ENCODE peak calls at places on chromosomes 6 and 20, in four cellular contexts. One of them, this sample, is unnamed.

GRCh38 chr20:37971561-37972127 is 61.6 kb downstream of the TTI1 start:
- DNase-seq in K562: no peak
- DNase-seq in GM12878: no peak
- DNase-seq in WTC11: no peak
- DNase-seq in this sample: no peak

GRCh38 chr6:63821442-63821841 is 185.8 kb downstream of the PHF3 start:
- DNase-seq in K562: no peak
- DNase-seq in GM12878: no peak
- DNase-seq in WTC11: no peak
- DNase-seq in this sample: no peak

GRCh38 chr20:37714973-37715657 is 21.3 kb downstream of the CTNNBL1 start:
- DNase-seq in K562: no peak
- DNase-seq in GM12878: no peak
- DNase-seq in WTC11: no peak
- DNase-seq in this sample: no peak

GRCh38 chr20:47360489-47361267 is 4.2 kb upstream of the ZMYND8 start:
- DNase-seq in K562: peak
- DNase-seq in GM12878: no peak
- DNase-seq in WTC11: peak
- DNase-seq in this sample: peak

GRCh38 chr20:1472556-1473243 is 6.1 kb upstream of the NSFL1C start:
- DNase-seq in K562: no peak
- DNase-seq in GM12878: no peak
- DNase-seq in WTC11: no peak
- DNase-seq in this sample: no peak

GRCh38 chr6:4010682-4011081 is 68.3 kb downstream of the FAM217A start:
- DNase-seq in K562: peak
- DNase-seq in GM12878: no peak
- DNase-seq in WTC11: no peak
- DNase-seq in this sample: peak

GRCh38 chr6:28264834-28265401 is 2.0 kb upstream of the ZSCAN26 start:
- DNase-seq in K562: no peak
- DNase-seq in GM12878: no peak
- DNase-seq in WTC11: no peak
- DNase-seq in this sample: no peak

GRCh38 chr20:9535457-9535856 is 21.1 kb downstream of the LAMP5 start:
- DNase-seq in K562: no peak
- DNase-seq in GM12878: no peak
- DNase-seq in WTC11: no peak
- DNase-seq in this sample: no peak

GRCh38 chr6:10745116-10745515 is 2.5 kb upstream of the TMEM14B start:
- DNase-seq in K562: no peak
- DNase-seq in GM12878: no peak
- DNase-seq in WTC11: no peak
- DNase-seq in this sample: no peak

GRCh38 chr20:47099749-47100515 is 205.3 kb downstream of the EYA2 start:
- DNase-seq in K562: no peak
- DNase-seq in GM12878: no peak
- DNase-seq in WTC11: no peak
- DNase-seq in this sample: no peak

GRCh38 chr20:8542115-8542486 is 410.0 kb downstream of the PLCB1 start:
- DNase-seq in K562: no peak
- DNase-seq in GM12878: no peak
- DNase-seq in WTC11: no peak
- DNase-seq in this sample: no peak

GRCh38 chr6:43798688-43799444 is 28.9 kb downstream of the VEGFA start:
- DNase-seq in K562: peak
- DNase-seq in GM12878: peak
- DNase-seq in WTC11: no peak
- DNase-seq in this sample: peak

GRCh38 chr6:15023448-15023847 is 222.4 kb upstream of the JARID2 start:
- DNase-seq in K562: no peak
- DNase-seq in GM12878: peak
- DNase-seq in WTC11: no peak
- DNase-seq in this sample: no peak

DNA sequence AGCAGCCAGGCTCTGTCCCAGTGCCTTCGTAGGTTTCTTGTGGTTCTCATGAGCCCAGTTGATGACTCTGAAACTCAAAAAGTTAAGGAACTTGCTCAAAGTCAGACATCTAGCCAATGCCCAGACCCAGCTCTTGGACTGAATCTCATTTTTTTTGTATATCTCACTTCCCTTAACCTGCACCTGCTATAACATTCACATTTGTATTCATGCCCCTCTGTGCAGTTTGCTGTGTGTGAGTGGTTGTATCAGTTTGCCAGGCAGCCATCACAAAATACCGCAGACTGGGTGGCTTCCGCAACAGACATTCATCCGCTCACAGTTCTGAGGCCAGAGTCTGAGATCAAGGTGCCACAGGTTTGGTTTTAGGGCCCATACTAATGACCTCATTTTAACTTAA is 49.9 kb downstream of the IPCEF1 start:
- DNase-seq in K562: no peak
- DNase-seq in GM12878: peak
- DNase-seq in WTC11: no peak
- DNase-seq in this sample: no peak
- TF ChIP-seq NR2C2 in K562: no peak
- TF ChIP-seq NR2C2 in GM12878: no peak
- TF ChIP-seq NR2C2 in WTC11: no peak
- TF ChIP-seq NR2C2 in this sample: no peak

DNA sequence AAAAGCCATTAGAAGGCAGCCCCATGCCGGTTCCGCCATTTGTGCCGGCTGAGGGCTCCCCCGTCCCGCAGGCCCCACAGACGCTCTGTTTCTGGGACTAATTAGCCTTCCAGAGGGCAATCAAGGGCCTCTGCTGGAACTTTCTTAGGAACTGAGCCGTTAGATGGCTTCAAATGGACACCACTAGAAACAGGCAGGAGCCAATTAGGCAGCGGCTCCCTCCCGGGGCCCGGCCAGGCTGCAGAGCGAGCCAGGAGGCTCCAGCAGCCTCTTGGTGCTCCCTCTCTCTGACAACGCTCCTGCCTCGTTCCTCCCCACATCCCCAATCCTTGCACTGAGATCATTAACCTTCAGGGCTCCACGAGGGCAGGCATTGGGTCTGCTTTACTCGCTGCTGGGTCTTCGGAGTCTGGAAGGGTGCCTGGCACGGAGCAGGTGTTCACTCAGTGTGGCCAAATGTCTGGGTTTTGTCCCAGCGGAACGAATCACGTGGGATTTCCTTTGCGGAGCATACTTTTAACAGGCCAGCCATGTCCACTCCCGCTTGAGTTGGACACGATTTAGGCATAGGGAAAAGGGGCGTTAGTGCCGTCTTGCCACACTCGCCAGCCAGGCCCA is 98.3 kb downstream of the TMEM242 start:
- DNase-seq in K562: no peak
- DNase-seq in GM12878: no peak
- DNase-seq in WTC11: no peak
- DNase-seq in this sample: no peak
- TF ChIP-seq NR2C2 in K562: no peak
- TF ChIP-seq NR2C2 in GM12878: no peak
- TF ChIP-seq NR2C2 in WTC11: no peak
- TF ChIP-seq NR2C2 in this sample: no peak

GRCh38 chr6:170514908-170515307 is 38.2 kb downstream of the PSMB1 start:
- DNase-seq in K562: no peak
- DNase-seq in GM12878: no peak
- DNase-seq in WTC11: no peak
- DNase-seq in this sample: no peak

GRCh38 chr6:170522565-170523183 is 30.4 kb downstream of the PSMB1 start:
- DNase-seq in K562: no peak
- DNase-seq in GM12878: no peak
- DNase-seq in WTC11: peak
- DNase-seq in this sample: no peak

GRCh38 chr6:170512249-170512648 is 40.9 kb downstream of the PSMB1 start:
- DNase-seq in K562: no peak
- DNase-seq in GM12878: no peak
- DNase-seq in WTC11: no peak
- DNase-seq in this sample: no peak

GRCh38 chr6:170516783-170517616 is 36.1 kb downstream of the PSMB1 start:
- DNase-seq in K562: peak
- DNase-seq in GM12878: no peak
- DNase-seq in WTC11: peak
- DNase-seq in this sample: peak
- TF ChIP-seq NR2C2 in K562: no peak
- TF ChIP-seq NR2C2 in GM12878: no peak
- TF ChIP-seq NR2C2 in WTC11: no peak
- TF ChIP-seq NR2C2 in this sample: no peak

GRCh38 chr6:40049128-40049527 is 114.9 kb upstream of the MOCS1 start:
- DNase-seq in K562: no peak
- DNase-seq in GM12878: no peak
- DNase-seq in WTC11: no peak
- DNase-seq in this sample: no peak
- TF ChIP-seq NR2C2 in K562: no peak
- TF ChIP-seq NR2C2 in GM12878: no peak
- TF ChIP-seq NR2C2 in WTC11: no peak
- TF ChIP-seq NR2C2 in this sample: no peak

GRCh38 chr6:42545226-42545773 is 18.5 kb upstream of the UBR2 start:
- DNase-seq in K562: no peak
- DNase-seq in GM12878: no peak
- DNase-seq in WTC11: no peak
- DNase-seq in this sample: no peak
- TF ChIP-seq NR2C2 in K562: no peak
- TF ChIP-seq NR2C2 in GM12878: no peak
- TF ChIP-seq NR2C2 in WTC11: no peak
- TF ChIP-seq NR2C2 in this sample: no peak

GRCh38 chr6:33689148-33689494 is 22.4 kb downstream of the UQCC2 start:
- DNase-seq in K562: no peak
- DNase-seq in GM12878: no peak
- DNase-seq in WTC11: no peak
- DNase-seq in this sample: no peak

GRCh38 chr6:33689879-33690278 is 21.6 kb downstream of the UQCC2 start:
- DNase-seq in K562: no peak
- DNase-seq in GM12878: no peak
- DNase-seq in WTC11: no peak
- DNase-seq in this sample: no peak

GRCh38 chr6:33692078-33692759 is 19.3 kb downstream of the UQCC2 start:
- DNase-seq in K562: no peak
- DNase-seq in GM12878: no peak
- DNase-seq in WTC11: peak
- DNase-seq in this sample: no peak

GRCh38 chr6:33691456-33692077 is 19.9 kb downstream of the UQCC2 start:
- DNase-seq in K562: no peak
- DNase-seq in GM12878: no peak
- DNase-seq in WTC11: no peak
- DNase-seq in this sample: no peak

DNA sequence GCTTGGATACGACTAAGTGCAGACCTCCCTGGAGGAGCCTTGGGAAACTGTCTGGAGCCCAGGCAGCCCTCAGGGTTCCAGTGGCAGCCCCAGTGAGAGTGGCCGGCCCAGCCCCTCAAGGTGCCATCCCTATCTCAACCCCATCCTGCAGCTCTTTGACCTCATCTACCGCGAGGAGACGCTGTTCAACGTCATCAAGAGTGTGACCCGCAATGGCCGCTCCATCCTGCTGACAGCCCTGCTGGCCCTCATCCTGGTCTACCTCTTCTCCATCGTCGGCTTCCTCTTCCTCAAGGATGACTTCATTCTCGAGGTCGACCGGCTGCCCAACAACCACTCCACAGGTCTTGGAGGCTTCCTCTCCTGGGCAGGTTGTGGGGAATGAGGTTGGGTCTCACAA is 20.7 kb downstream of the UQCC2 start:
- DNase-seq in K562: no peak
- DNase-seq in GM12878: no peak
- DNase-seq in WTC11: no peak
- DNase-seq in this sample: no peak
- TF ChIP-seq NR2C2 in K562: no peak
- TF ChIP-seq NR2C2 in GM12878: no peak
- TF ChIP-seq NR2C2 in WTC11: no peak
- TF ChIP-seq NR2C2 in this sample: no peak

GRCh38 chr6:128754658-128755256 is 128.2 kb upstream of the LAMA2 start:
- DNase-seq in K562: no peak
- DNase-seq in GM12878: peak
- DNase-seq in WTC11: no peak
- DNase-seq in this sample: no peak
- TF ChIP-seq NR2C2 in K562: no peak
- TF ChIP-seq NR2C2 in GM12878: no peak
- TF ChIP-seq NR2C2 in WTC11: no peak
- TF ChIP-seq NR2C2 in this sample: no peak

DNA sequence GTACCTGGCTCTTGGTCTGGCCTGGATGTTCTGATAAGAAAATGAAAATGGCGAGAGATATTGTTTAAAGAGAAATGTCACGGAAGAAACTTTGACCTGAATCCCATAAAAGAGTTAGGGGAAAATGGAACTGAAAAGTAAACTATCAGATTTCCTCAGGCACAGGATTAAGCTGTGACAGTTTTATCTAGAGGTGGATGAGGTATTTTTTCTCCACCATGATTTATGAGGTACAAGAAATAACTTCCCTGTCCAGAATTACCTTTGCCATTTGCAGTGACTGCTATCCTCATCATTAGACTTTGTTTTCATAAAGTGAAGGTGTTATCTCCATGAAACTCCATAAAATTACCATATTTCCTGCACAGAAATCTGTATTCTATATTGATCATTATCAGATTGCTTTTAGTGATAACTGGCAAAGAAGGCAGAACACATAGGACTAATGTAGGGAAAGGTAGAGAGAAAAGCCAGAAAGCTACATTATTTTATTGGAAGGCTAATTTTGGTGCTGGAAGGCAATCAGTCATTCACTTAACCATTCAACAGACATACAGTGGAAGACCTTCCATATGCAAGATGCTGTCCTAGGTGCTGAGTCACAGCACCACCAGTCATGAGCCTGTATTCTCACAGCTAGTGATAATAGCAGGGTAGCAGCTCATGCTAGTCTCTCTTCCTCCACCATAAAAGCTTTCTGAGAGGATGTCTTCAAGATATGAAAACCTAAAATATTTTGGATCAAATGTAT is 427.3 kb upstream of the CITED2 start:
- DNase-seq in K562: no peak
- DNase-seq in GM12878: no peak
- DNase-seq in WTC11: no peak
- DNase-seq in this sample: no peak
- TF ChIP-seq NR2C2 in K562: no peak
- TF ChIP-seq NR2C2 in GM12878: no peak
- TF ChIP-seq NR2C2 in WTC11: no peak
- TF ChIP-seq NR2C2 in this sample: no peak

GRCh38 chr20:50343490-50344179 is 153.0 kb downstream of the CEBPB start:
- DNase-seq in K562: no peak
- DNase-seq in GM12878: no peak
- DNase-seq in WTC11: no peak
- DNase-seq in this sample: peak
- TF ChIP-seq NR2C2 in K562: no peak
- TF ChIP-seq NR2C2 in GM12878: no peak
- TF ChIP-seq NR2C2 in WTC11: no peak
- TF ChIP-seq NR2C2 in this sample: no peak